ENCODE peak calls at places on chromosomes 5 and 9, in nine cellular contexts. One of them, this sample, is unnamed.

GRCh38 chr9:31542384-31543055 is 841.9 kb upstream of the ACO1 start:
- DNase-seq in Calu3: peak
- DNase-seq in HL-60: peak
- DNase-seq in mesothelial cell of epicardium: no peak
- DNase-seq in spleen: no peak
- DNase-seq in RWPE1: peak
- DNase-seq in left lung: no peak
- DNase-seq in GM12865: peak
- DNase-seq in brain microvascular endothelial cell: peak
- DNase-seq in this sample: no peak

GRCh38 chr9:98867434-98868168 is 60.1 kb downstream of the GALNT12 start:
- DNase-seq in Calu3: no peak
- DNase-seq in HL-60: peak
- DNase-seq in mesothelial cell of epicardium: no peak
- DNase-seq in spleen: no peak
- DNase-seq in RWPE1: no peak
- DNase-seq in left lung: no peak
- DNase-seq in GM12865: no peak
- DNase-seq in brain microvascular endothelial cell: peak
- DNase-seq in this sample: no peak

GRCh38 chr9:127968717-127969383 is 11.9 kb downstream of the EEIG1 start:
- DNase-seq in Calu3: no peak
- DNase-seq in HL-60: no peak
- DNase-seq in mesothelial cell of epicardium: no peak
- DNase-seq in spleen: no peak
- DNase-seq in RWPE1: peak
- DNase-seq in left lung: no peak
- DNase-seq in GM12865: no peak
- DNase-seq in brain microvascular endothelial cell: peak
- DNase-seq in this sample: no peak

GRCh38 chr9:131986576-131986975 is 93.1 kb downstream of the MED27 start:
- DNase-seq in Calu3: no peak
- DNase-seq in HL-60: no peak
- DNase-seq in mesothelial cell of epicardium: no peak
- DNase-seq in spleen: no peak
- DNase-seq in RWPE1: no peak
- DNase-seq in left lung: no peak
- DNase-seq in GM12865: no peak
- DNase-seq in brain microvascular endothelial cell: no peak
- DNase-seq in this sample: no peak

GRCh38 chr9:111158375-111158774 is 120.1 kb upstream of the LPAR1 start:
- DNase-seq in Calu3: no peak
- DNase-seq in HL-60: no peak
- DNase-seq in mesothelial cell of epicardium: no peak
- DNase-seq in spleen: no peak
- DNase-seq in RWPE1: no peak
- DNase-seq in left lung: no peak
- DNase-seq in GM12865: peak
- DNase-seq in brain microvascular endothelial cell: no peak
- DNase-seq in this sample: no peak

GRCh38 chr9:38108326-38108725 is 39.3 kb upstream of the SHB start:
- DNase-seq in Calu3: no peak
- DNase-seq in HL-60: no peak
- DNase-seq in mesothelial cell of epicardium: no peak
- DNase-seq in spleen: no peak
- DNase-seq in RWPE1: no peak
- DNase-seq in left lung: no peak
- DNase-seq in GM12865: no peak
- DNase-seq in brain microvascular endothelial cell: no peak
- DNase-seq in this sample: no peak

GRCh38 chr5:151001436-151001835 is 19.0 kb upstream of the GPX3 start:
- DNase-seq in Calu3: no peak
- DNase-seq in HL-60: no peak
- DNase-seq in mesothelial cell of epicardium: no peak
- DNase-seq in spleen: no peak
- DNase-seq in RWPE1: no peak
- DNase-seq in left lung: no peak
- DNase-seq in GM12865: no peak
- DNase-seq in brain microvascular endothelial cell: no peak
- DNase-seq in this sample: no peak

GRCh38 chr9:98536542-98537173 is 172.1 kb downstream of the GABBR2 start:
- DNase-seq in Calu3: no peak
- DNase-seq in HL-60: peak
- DNase-seq in mesothelial cell of epicardium: no peak
- DNase-seq in spleen: no peak
- DNase-seq in RWPE1: no peak
- DNase-seq in left lung: no peak
- DNase-seq in GM12865: peak
- DNase-seq in brain microvascular endothelial cell: no peak
- DNase-seq in this sample: no peak

GRCh38 chr5:119355636-119356383 is at the start of gene TNFAIP8:
- DNase-seq in Calu3: peak
- DNase-seq in HL-60: peak
- DNase-seq in mesothelial cell of epicardium: peak
- DNase-seq in spleen: peak
- DNase-seq in RWPE1: peak
- DNase-seq in left lung: peak
- DNase-seq in GM12865: peak
- DNase-seq in brain microvascular endothelial cell: peak
- DNase-seq in this sample: peak

GRCh38 chr9:3446313-3446712 is 79.5 kb downstream of the RFX3 start:
- DNase-seq in Calu3: no peak
- DNase-seq in HL-60: no peak
- DNase-seq in mesothelial cell of epicardium: no peak
- DNase-seq in spleen: no peak
- DNase-seq in RWPE1: no peak
- DNase-seq in left lung: no peak
- DNase-seq in GM12865: no peak
- DNase-seq in brain microvascular endothelial cell: no peak
- DNase-seq in this sample: no peak

GRCh38 chr5:37034955-37035354 is 158.4 kb downstream of the NIPBL start:
- DNase-seq in Calu3: no peak
- DNase-seq in HL-60: no peak
- DNase-seq in mesothelial cell of epicardium: no peak
- DNase-seq in spleen: no peak
- DNase-seq in RWPE1: no peak
- DNase-seq in left lung: no peak
- DNase-seq in GM12865: no peak
- DNase-seq in brain microvascular endothelial cell: no peak
- DNase-seq in this sample: no peak

GRCh38 chr9:133677126-133678010 is 41.2 kb downstream of the DBH start:
- DNase-seq in Calu3: no peak
- DNase-seq in HL-60: no peak
- DNase-seq in mesothelial cell of epicardium: no peak
- DNase-seq in spleen: no peak
- DNase-seq in RWPE1: no peak
- DNase-seq in left lung: peak
- DNase-seq in GM12865: no peak
- DNase-seq in brain microvascular endothelial cell: no peak
- DNase-seq in this sample: no peak

GRCh38 chr5:16245249-16245648 is 65.7 kb upstream of the MARCHF11 start:
- DNase-seq in Calu3: no peak
- DNase-seq in HL-60: no peak
- DNase-seq in mesothelial cell of epicardium: no peak
- DNase-seq in spleen: no peak
- DNase-seq in RWPE1: no peak
- DNase-seq in left lung: no peak
- DNase-seq in GM12865: no peak
- DNase-seq in brain microvascular endothelial cell: no peak
- DNase-seq in this sample: no peak

GRCh38 chr9:123368023-123368422 is 12.0 kb downstream of the CRB2 start:
- DNase-seq in Calu3: no peak
- DNase-seq in HL-60: no peak
- DNase-seq in mesothelial cell of epicardium: no peak
- DNase-seq in spleen: no peak
- DNase-seq in RWPE1: no peak
- DNase-seq in left lung: no peak
- DNase-seq in GM12865: no peak
- DNase-seq in brain microvascular endothelial cell: no peak
- DNase-seq in this sample: no peak

GRCh38 chr9:124079176-124079925 is 67.8 kb downstream of the LHX2 start:
- DNase-seq in Calu3: no peak
- DNase-seq in HL-60: no peak
- DNase-seq in mesothelial cell of epicardium: no peak
- DNase-seq in spleen: no peak
- DNase-seq in RWPE1: peak
- DNase-seq in left lung: no peak
- DNase-seq in GM12865: no peak
- DNase-seq in brain microvascular endothelial cell: peak
- DNase-seq in this sample: no peak

GRCh38 chr5:123916331-123917121 is 404.5 kb downstream of the CSNK1G3 start:
- DNase-seq in Calu3: peak
- DNase-seq in HL-60: no peak
- DNase-seq in mesothelial cell of epicardium: no peak
- DNase-seq in spleen: no peak
- DNase-seq in RWPE1: peak
- DNase-seq in left lung: no peak
- DNase-seq in GM12865: no peak
- DNase-seq in brain microvascular endothelial cell: peak
- DNase-seq in this sample: no peak

GRCh38 chr9:76456202-76456926 is 2.6 kb upstream of the GCNT1 start:
- DNase-seq in Calu3: peak
- DNase-seq in HL-60: peak
- DNase-seq in mesothelial cell of epicardium: no peak
- DNase-seq in spleen: peak
- DNase-seq in RWPE1: peak
- DNase-seq in left lung: no peak
- DNase-seq in GM12865: peak
- DNase-seq in brain microvascular endothelial cell: peak
- DNase-seq in this sample: no peak

GRCh38 chr5:53381-54174 is 38.4 kb upstream of the PLEKHG4B start:
- DNase-seq in Calu3: peak
- DNase-seq in HL-60: no peak
- DNase-seq in mesothelial cell of epicardium: no peak
- DNase-seq in spleen: no peak
- DNase-seq in RWPE1: peak
- DNase-seq in left lung: peak
- DNase-seq in GM12865: no peak
- DNase-seq in brain microvascular endothelial cell: no peak
- DNase-seq in this sample: no peak

GRCh38 chr5:58773744-58774441 is 191.0 kb downstream of the RAB3C start:
- DNase-seq in Calu3: no peak
- DNase-seq in HL-60: no peak
- DNase-seq in mesothelial cell of epicardium: no peak
- DNase-seq in spleen: no peak
- DNase-seq in RWPE1: no peak
- DNase-seq in left lung: no peak
- DNase-seq in GM12865: no peak
- DNase-seq in brain microvascular endothelial cell: no peak
- DNase-seq in this sample: no peak

GRCh38 chr5:165834922-165835321 is 2329.5 kb downstream of the MAT2B start:
- DNase-seq in Calu3: no peak
- DNase-seq in HL-60: no peak
- DNase-seq in mesothelial cell of epicardium: no peak
- DNase-seq in spleen: no peak
- DNase-seq in RWPE1: no peak
- DNase-seq in left lung: no peak
- DNase-seq in GM12865: no peak
- DNase-seq in brain microvascular endothelial cell: no peak
- DNase-seq in this sample: no peak

DNA sequence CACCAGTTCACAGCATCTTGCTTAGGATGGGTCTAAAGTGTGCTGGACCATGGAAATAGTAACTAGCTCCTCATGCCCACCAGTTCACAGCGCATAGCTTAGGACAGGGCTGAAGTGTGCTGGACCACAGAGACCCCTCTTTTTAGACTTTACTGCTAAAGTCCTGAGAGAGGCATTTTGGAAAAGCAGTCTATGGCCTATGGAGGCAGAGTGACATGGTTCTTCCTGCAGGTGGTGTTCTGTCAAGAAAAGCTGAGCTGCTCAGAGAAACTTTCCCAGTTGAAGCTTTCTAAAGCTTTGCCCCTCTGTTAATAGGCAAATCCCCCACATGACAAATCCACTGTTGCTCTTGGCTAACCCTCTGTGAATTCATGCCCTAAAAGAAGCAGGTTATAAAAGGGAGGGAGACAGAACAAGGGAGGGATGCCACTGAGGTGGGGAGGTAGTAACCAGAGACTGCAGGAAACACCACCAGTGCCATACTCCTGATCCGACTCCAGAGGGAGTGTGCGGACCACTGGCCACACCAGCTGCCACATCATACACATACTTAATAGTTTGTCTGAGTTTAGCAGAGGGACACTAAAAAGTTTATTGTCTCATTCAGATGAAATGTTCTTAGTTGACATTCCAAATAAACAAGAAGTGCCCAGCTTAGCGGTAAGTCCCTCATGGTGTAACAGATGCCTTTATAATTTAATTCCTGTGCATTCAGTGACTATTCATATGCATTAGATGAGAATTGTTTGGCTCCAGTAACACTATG is 236.1 kb upstream of the NFIL3 start:
- DNase-seq in Calu3: peak
- DNase-seq in HL-60: peak
- DNase-seq in mesothelial cell of epicardium: no peak
- DNase-seq in spleen: no peak
- DNase-seq in RWPE1: peak
- DNase-seq in left lung: no peak
- DNase-seq in GM12865: peak
- DNase-seq in brain microvascular endothelial cell: peak
- DNase-seq in this sample: no peak
- TF ChIP-seq CTCF in Calu3: no peak
- TF ChIP-seq CTCF in HL-60: peak
- TF ChIP-seq CTCF in mesothelial cell of epicardium: peak
- TF ChIP-seq CTCF in spleen: no peak
- TF ChIP-seq CTCF in RWPE1: peak
- TF ChIP-seq CTCF in left lung: no peak
- TF ChIP-seq CTCF in GM12865: peak
- TF ChIP-seq CTCF in brain microvascular endothelial cell: peak
- TF ChIP-seq CTCF in this sample: no peak

GRCh38 chr5:133319905-133320520 is 268.2 kb downstream of the HSPA4 start:
- DNase-seq in Calu3: no peak
- DNase-seq in HL-60: no peak
- DNase-seq in mesothelial cell of epicardium: no peak
- DNase-seq in spleen: no peak
- DNase-seq in RWPE1: peak
- DNase-seq in left lung: no peak
- DNase-seq in GM12865: peak
- DNase-seq in brain microvascular endothelial cell: no peak
- DNase-seq in this sample: no peak
- TF ChIP-seq CTCF in Calu3: peak
- TF ChIP-seq CTCF in HL-60: no peak
- TF ChIP-seq CTCF in mesothelial cell of epicardium: no peak
- TF ChIP-seq CTCF in spleen: no peak
- TF ChIP-seq CTCF in RWPE1: no peak
- TF ChIP-seq CTCF in left lung: no peak
- TF ChIP-seq CTCF in GM12865: no peak
- TF ChIP-seq CTCF in brain microvascular endothelial cell: peak
- TF ChIP-seq CTCF in this sample: no peak

GRCh38 chr5:179217956-179218355 is 127.3 kb downstream of the ADAMTS2 start:
- DNase-seq in Calu3: no peak
- DNase-seq in HL-60: no peak
- DNase-seq in mesothelial cell of epicardium: no peak
- DNase-seq in spleen: peak
- DNase-seq in RWPE1: no peak
- DNase-seq in left lung: peak
- DNase-seq in GM12865: no peak
- DNase-seq in brain microvascular endothelial cell: no peak
- DNase-seq in this sample: no peak
- TF ChIP-seq CTCF in Calu3: no peak
- TF ChIP-seq CTCF in HL-60: no peak
- TF ChIP-seq CTCF in mesothelial cell of epicardium: no peak
- TF ChIP-seq CTCF in spleen: no peak
- TF ChIP-seq CTCF in RWPE1: no peak
- TF ChIP-seq CTCF in left lung: no peak
- TF ChIP-seq CTCF in GM12865: no peak
- TF ChIP-seq CTCF in brain microvascular endothelial cell: no peak
- TF ChIP-seq CTCF in this sample: no peak

GRCh38 chr9:33517373-33517772 is 6.7 kb upstream of the ANKRD18B start:
- DNase-seq in Calu3: peak
- DNase-seq in HL-60: peak
- DNase-seq in mesothelial cell of epicardium: no peak
- DNase-seq in spleen: no peak
- DNase-seq in RWPE1: peak
- DNase-seq in left lung: no peak
- DNase-seq in GM12865: peak
- DNase-seq in brain microvascular endothelial cell: peak
- DNase-seq in this sample: no peak
- TF ChIP-seq CTCF in Calu3: peak
- TF ChIP-seq CTCF in HL-60: peak
- TF ChIP-seq CTCF in mesothelial cell of epicardium: peak
- TF ChIP-seq CTCF in spleen: peak
- TF ChIP-seq CTCF in RWPE1: peak
- TF ChIP-seq CTCF in left lung: peak
- TF ChIP-seq CTCF in GM12865: peak
- TF ChIP-seq CTCF in brain microvascular endothelial cell: peak
- TF ChIP-seq CTCF in this sample: no peak